ENCODE peak calls at places on chromosomes 12 and 14, in seven cellular contexts. C, W, K, V, P, Y and X are unnamed samples.

GRCh38 chr14:74919421-74920165 is 3.5 kb downstream of the RPS6KL1 start:
- DNase-seq in C (no peak), W (no peak), Y (no peak), K (peak; percentile 82), V (no peak), P (no peak), X (no peak)

GRCh38 chr12:83161451-83161850 is 474.7 kb downstream of the TMTC2 start:
- DNase-seq in Y (no peak), V (no peak), K (no peak), C (no peak), P (no peak), W (no peak), X (no peak)

GRCh38 chr12:62123721-62124203 is 136.4 kb upstream of the USP15 start:
- DNase-seq in P (peak; percentile 13), K (peak; percentile 46), Y (peak; percentile 42), C (no peak), W (peak; percentile 81), V (peak; percentile 3), X (peak; percentile 4)

GRCh38 chr12:96208801-96209534 is 14.8 kb downstream of the ELK3 start:
- DNase-seq in V (no peak), Y (no peak), K (no peak), C (no peak), W (peak; percentile 69), P (peak; percentile 89), X (peak; percentile 66)

GRCh38 chr12:46534442-46534841 is 161.9 kb upstream of the SLC38A2 start:
- DNase-seq in K (no peak), V (no peak), P (no peak), W (no peak), C (no peak), Y (no peak), X (peak; percentile 26)

GRCh38 chr12:41965996-41966395 is 178.7 kb downstream of the GXYLT1 start:
- DNase-seq in Y (peak; percentile 12), V (no peak), W (no peak), P (no peak), C (no peak), K (no peak), X (no peak)

GRCh38 chr12:59736786-59737185 is 141.0 kb downstream of the SLC16A7 start:
- DNase-seq in P (no peak), W (no peak), C (no peak), K (no peak), V (no peak), Y (peak; percentile 18), X (peak; percentile 8)

GRCh38 chr12:11508699-11509098 is 113.3 kb upstream of the PRB2 start:
- DNase-seq in V (no peak), Y (no peak), P (no peak), K (peak; percentile 71), W (no peak), C (no peak), X (no peak)

GRCh38 chr12:573226-573625 is 90.0 kb downstream of the NINJ2 start:
- DNase-seq in C (no peak), V (no peak), P (no peak), Y (no peak), W (no peak), K (no peak), X (no peak)

GRCh38 chr14:55572578-55572977 is 7.4 kb upstream of the KTN1 start:
- DNase-seq in W (no peak), C (no peak), P (no peak), Y (no peak), K (no peak), V (no peak), X (peak; percentile 40)

GRCh38 chr12:114916531-114916930 is 232.6 kb upstream of the TBX3 start:
- DNase-seq in Y (no peak), K (no peak), P (no peak), C (no peak), V (no peak), W (no peak), X (no peak)

GRCh38 chr14:101246894-101247853 is 314.1 kb upstream of the DIO3 start:
- DNase-seq in P (no peak), K (no peak), V (no peak), C (no peak), Y (no peak), W (no peak), X (no peak)

GRCh38 chr12:58413794-58414193 is 472.4 kb downstream of the ATP23 start:
- DNase-seq in K (peak; percentile 51), V (no peak), W (no peak), Y (no peak), C (no peak), P (no peak), X (peak; percentile 49)

GRCh38 chr14:50036211-50036610 is 80.2 kb downstream of the VCPKMT start:
- DNase-seq in W (no peak), Y (no peak), C (no peak), P (no peak), V (no peak), K (no peak), X (no peak)

GRCh38 chr12:116861331-116861730 is 19.9 kb downstream of the HRK start:
- DNase-seq in V (peak; percentile 27), P (peak; percentile 83), W (peak; percentile 95), C (no peak), K (no peak), Y (no peak), X (no peak)

GRCh38 chr12:104011265-104011664 is 38.7 kb downstream of the GLT8D2 start:
- DNase-seq in K (peak; percentile 7), C (no peak), W (no peak), P (no peak), V (no peak), Y (no peak), X (peak; percentile 85)

GRCh38 chr12:132560831-132561783 is 49.3 kb downstream of the LRCOL1 start:
- DNase-seq in Y (peak; percentile 71), W (peak; percentile 88), V (peak; percentile 29), C (peak; percentile 67), P (peak; percentile 85), K (peak; percentile 24), X (peak; percentile 33)

GRCh38 chr12:91854725-91855124 is 290.9 kb downstream of the BTG1 start:
- DNase-seq in C (no peak), V (no peak), W (no peak), K (no peak), Y (no peak), P (no peak), X (no peak)

GRCh38 chr12:128671528-128672042 is 152.2 kb downstream of the SLC15A4 start:
- DNase-seq in P (no peak), W (no peak), V (no peak), C (no peak), Y (no peak), K (no peak), X (no peak)

GRCh38 chr14:72588521-72588920 is 305.4 kb downstream of the DPF3 start:
- DNase-seq in Y (no peak), V (no peak), P (no peak), W (no peak), C (no peak), K (no peak), X (no peak)

GRCh38 chr12:107287436-107288413 is 194.4 kb upstream of the CRY1 start:
- DNase-seq in C (no peak), W (no peak), K (peak; percentile 53), V (no peak), Y (no peak), P (no peak), X (no peak)